ENCODE peak calls at places on chromosome 19, in nine cellular contexts. W is dorsolateral prefrontal cortex; M is activated CD8-positive, alpha-beta T cell treated with anti-CD3 and anti-CD28 coated beads for 36 hours; U is NB4; C is neural crest cell; T is uterus; O is ovary; R is mammary epithelial cell; J is astrocyte of the spinal cord. Y is an unnamed sample.

GRCh38 chr19:11201791-11202190 is 4.4 kb upstream of the KANK2 start:
- DNase-seq in W (no peak), M (no peak), U (no peak), C (no peak), T (no peak), O (no peak), R (no peak), J (no peak), Y (no peak)

GRCh38 chr19:41926028-41926860 is 2.0 kb downstream of the ERFL start:
- DNase-seq in W (no peak), M (no peak), U (no peak), C (no peak), T (no peak), O (no peak), R (no peak), J (no peak), Y (no peak)

GRCh38 chr19:4233282-4233853 is 4.0 kb downstream of the EBI3 start:
- DNase-seq in W (peak; percentile 29), M (peak; percentile 90), U (peak; percentile 62), C (peak; percentile 74), T (no peak), O (no peak), R (no peak), J (no peak), Y (no peak)

GRCh38 chr19:8253678-8254077 is 44.5 kb downstream of the CERS4 start:
- DNase-seq in W (no peak), M (no peak), U (peak; percentile 24), C (no peak), T (no peak), O (no peak), R (no peak), J (no peak), Y (no peak)

GRCh38 chr19:38721977-38722773 is 22.1 kb downstream of the CAPN12 start:
- DNase-seq in W (peak; percentile 93), M (no peak), U (no peak), C (peak; percentile 65), T (no peak), O (no peak), R (no peak), J (no peak), Y (no peak)

GRCh38 chr19:8557637-8558238 is 19.5 kb downstream of the MYO1F start:
- DNase-seq in W (no peak), M (no peak), U (peak; percentile 68), C (no peak), T (no peak), O (no peak), R (no peak), J (no peak), Y (no peak)

GRCh38 chr19:15123900-15124299 is 16.7 kb downstream of the SYDE1 start:
- DNase-seq in W (peak; percentile 58), M (no peak), U (no peak), C (no peak), T (no peak), O (no peak), R (no peak), J (no peak), Y (no peak)

GRCh38 chr19:56116606-56117005 is 4.5 kb downstream of the ZNF787 start:
- DNase-seq in W (no peak), M (no peak), U (no peak), C (no peak), T (no peak), O (no peak), R (no peak), J (no peak), Y (no peak)

GRCh38 chr19:13281567-13282291 is 131.5 kb downstream of the IER2 start:
- DNase-seq in W (peak; percentile 86), M (peak; percentile 10), U (no peak), C (no peak), T (no peak), O (no peak), R (no peak), J (no peak), Y (no peak)

GRCh38 chr19:4373601-4374441 is 26.5 kb downstream of the SH3GL1 start:
- DNase-seq in W (peak; percentile 67), M (no peak), U (peak; percentile 56), C (no peak), T (no peak), O (peak; percentile 23), R (no peak), J (no peak), Y (peak; percentile 19)

GRCh38 chr19:18696023-18696422 is 12.5 kb downstream of the CRTC1 start:
- DNase-seq in W (no peak), M (no peak), U (no peak), C (no peak), T (no peak), O (no peak), R (no peak), J (no peak), Y (no peak)

GRCh38 chr19:13195678-13196077 is 45.5 kb downstream of the IER2 start:
- DNase-seq in W (no peak), M (peak; percentile 69), U (peak; percentile 44), C (peak; percentile 46), T (no peak), O (no peak), R (no peak), J (no peak), Y (no peak)

GRCh38 chr19:29004796-29005195 is 208.2 kb downstream of the UQCRFS1 start:
- DNase-seq in W (no peak), M (no peak), U (no peak), C (no peak), T (no peak), O (no peak), R (no peak), J (no peak), Y (no peak)

GRCh38 chr19:46839752-46840151 is 10.9 kb downstream of the AP2S1 start:
- DNase-seq in W (no peak), M (no peak), U (no peak), C (no peak), T (no peak), O (no peak), R (no peak), J (no peak), Y (no peak)

GRCh38 chr19:20287070-20287469 is 120.1 kb downstream of the ZNF486 start:
- DNase-seq in W (peak; percentile 48), M (no peak), U (no peak), C (no peak), T (no peak), O (no peak), R (no peak), J (no peak), Y (no peak)

DNA sequence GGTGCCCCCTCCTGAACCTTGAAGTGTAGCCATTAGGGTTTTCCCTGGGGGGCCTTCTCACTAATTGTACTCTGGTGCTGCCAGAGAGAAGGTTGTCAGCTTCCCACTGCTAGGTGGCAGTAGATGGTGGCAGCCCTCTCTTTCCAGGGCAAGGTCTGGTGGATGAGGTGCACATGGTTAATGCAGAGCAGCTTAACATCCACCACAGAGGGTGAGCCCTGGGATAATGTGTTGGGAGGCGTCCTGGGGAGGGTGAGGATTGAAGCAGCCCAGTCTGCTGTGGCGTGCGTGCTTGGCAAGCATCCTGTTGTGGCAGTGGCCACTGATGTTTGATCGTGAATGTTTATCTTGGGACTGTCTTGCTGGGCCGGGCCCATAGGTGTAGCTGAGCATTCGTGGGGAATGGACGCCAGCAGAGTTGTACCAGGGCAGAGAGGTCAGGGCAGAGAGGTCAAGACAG is 5.8 kb downstream of the EGLN2 start:
- DNase-seq in W (no peak), M (no peak), U (no peak), C (no peak), T (no peak), O (no peak), R (no peak), J (no peak), Y (no peak)
- TF ChIP-seq CTCF in W (peak; percentile 35), M (no peak), U (no peak), C (no peak), T (no peak), O (no peak), R (no peak), J (peak; percentile 23), Y (peak; percentile 33)

GRCh38 chr19:48895226-48895625 is 3.3 kb downstream of the TULP2 start:
- DNase-seq in W (no peak), M (no peak), U (no peak), C (no peak), T (no peak), O (no peak), R (no peak), J (no peak), Y (no peak)

GRCh38 chr19:48900477-48901452 is 653 bp downstream of the NUCB1 start:
- DNase-seq in W (no peak), M (peak; percentile 45), U (peak; percentile 48), C (no peak), T (no peak), O (no peak), R (peak; percentile 34), J (peak; percentile 55), Y (peak; percentile 26)

GRCh38 chr19:48897181-48897580 is 1.4 kb downstream of the TULP2 start:
- DNase-seq in W (no peak), M (no peak), U (no peak), C (no peak), T (no peak), O (no peak), R (no peak), J (no peak), Y (no peak)

GRCh38 chr19:48896191-48896720 is 2.3 kb downstream of the TULP2 start:
- DNase-seq in W (peak; percentile 49), M (peak; percentile 86), U (no peak), C (peak; percentile 30), T (peak; percentile 79), O (peak; percentile 84), R (no peak), J (peak; percentile 24), Y (no peak)

DNA sequence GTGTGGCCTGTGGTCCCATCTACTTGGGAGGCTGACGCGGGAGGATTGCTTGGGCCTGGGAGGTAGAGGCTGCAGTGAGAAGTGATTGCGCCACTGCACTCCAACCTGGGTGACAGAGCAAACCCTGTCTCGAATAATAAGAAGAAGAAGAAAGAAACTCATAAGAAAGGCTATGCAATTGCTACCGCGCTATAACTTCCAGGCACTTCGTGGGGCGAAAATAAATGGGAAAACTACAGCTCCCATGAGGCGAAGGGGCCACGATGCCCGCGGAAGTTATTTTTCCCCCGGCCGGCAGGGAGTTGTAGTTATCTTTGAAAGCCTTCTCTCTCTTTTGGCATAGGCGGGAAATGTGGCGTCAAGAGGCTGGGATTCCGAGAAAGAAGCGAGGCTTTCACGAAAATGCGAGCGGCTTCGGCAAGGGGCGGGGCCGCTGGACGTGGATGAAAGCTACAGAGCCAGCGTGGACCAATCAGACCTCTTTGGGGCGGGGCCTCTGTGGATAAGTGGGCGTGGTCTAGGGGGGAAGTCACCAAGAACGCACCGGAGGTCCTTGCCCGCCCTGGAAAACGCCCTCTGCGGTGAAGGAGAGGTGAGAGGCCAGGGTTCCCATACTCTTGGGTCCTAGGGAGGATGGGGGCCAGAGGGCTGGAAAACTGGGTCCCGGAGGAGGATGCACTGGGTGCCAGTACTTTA is at the start of gene NUCB1:
- DNase-seq in W (peak; percentile 99), M (peak; percentile 100), U (peak; percentile 98), C (peak; percentile 99), T (peak; percentile 100), O (peak; percentile 99), R (peak; percentile 98), J (peak; percentile 99), Y (peak; percentile 98)
- TF ChIP-seq CTCF in W (peak; percentile 28), M (no peak), U (no peak), C (peak; percentile 42), T (peak; percentile 21), O (peak; percentile 48), R (no peak), J (peak; percentile 28), Y (peak; percentile 31)

GRCh38 chr19:10074153-10074552 is 12.0 kb upstream of the SHFL start:
- DNase-seq in W (no peak), M (peak; percentile 71), U (peak; percentile 85), C (no peak), T (no peak), O (no peak), R (peak; percentile 27), J (no peak), Y (peak; percentile 40)
- TF ChIP-seq CTCF in W (peak; percentile 21), M (peak; percentile 57), U (peak; percentile 95), C (peak; percentile 55), T (peak; percentile 4), O (no peak), R (peak; percentile 48), J (peak; percentile 30), Y (peak; percentile 77)

GRCh38 chr19:43229315-43229714 is 23.9 kb upstream of the PSG4 start:
- DNase-seq in W (no peak), M (no peak), U (peak; percentile 4), C (no peak), T (no peak), O (no peak), R (peak; percentile 46), J (no peak), Y (no peak)
- TF ChIP-seq CTCF in W (no peak), M (no peak), U (no peak), C (no peak), T (no peak), O (no peak), R (peak; percentile 28), J (peak; percentile 17), Y (no peak)

Y was measured in HFFc6.